ENCODE peak calls at places on chromosomes 7 and 10, in nine cellular contexts. P is hepatocyte; Z is M059J; K is anterior cingulate cortex; H is GM23248; Y is activated CD8-positive, alpha-beta memory T cell treated with anti-CD3 and anti-CD28 coated beads for 24 hours; Q is heart left ventricle; I is endothelial cell; M is effector memory CD8-positive, alpha-beta T cell. J is an unnamed sample.

GRCh38 chr10:93352638-93353383 is 129.3 kb downstream of the MYOF start:
- DNase-seq in P (peak), M (no peak), Y (no peak), I (no peak), Z (peak), K (no peak), H (peak), Q (no peak), J (no peak)

GRCh38 chr10:11012476-11012875 is 5.2 kb upstream of the CELF2 start:
- DNase-seq in K (no peak), I (no peak), P (no peak), M (no peak), H (no peak), Y (no peak), Q (no peak), Z (no peak), J (no peak)

GRCh38 chr10:116158036-116158435 is 115.0 kb downstream of the GFRA1 start:
- DNase-seq in P (no peak), Q (no peak), H (no peak), K (no peak), Z (peak), I (no peak), M (no peak), Y (no peak), J (no peak)

GRCh38 chr10:114577133-114577532 is 80.9 kb downstream of the ABLIM1 start:
- DNase-seq in H (peak), Z (peak), M (no peak), K (no peak), P (no peak), Y (no peak), I (no peak), Q (no peak), J (no peak)

GRCh38 chr10:70540089-70540788 is 61.7 kb downstream of the PALD1 start:
- DNase-seq in Y (peak), M (no peak), Q (peak), Z (no peak), I (peak), K (no peak), P (peak), H (peak), J (no peak)

GRCh38 chr7:18768256-18768655 is 272.7 kb downstream of the HDAC9 start:
- DNase-seq in Y (no peak), P (no peak), M (no peak), K (no peak), Z (peak), H (peak), Q (no peak), I (no peak), J (no peak)

GRCh38 chr10:52424343-52424742 is 110.3 kb downstream of the DKK1 start:
- DNase-seq in P (no peak), H (peak), Z (no peak), Y (no peak), I (no peak), M (no peak), K (no peak), Q (no peak), J (no peak)

GRCh38 chr7:75884401-75884800 is 5.6 kb downstream of the RHBDD2 start:
- DNase-seq in H (no peak), Y (no peak), M (no peak), P (peak), K (no peak), Q (no peak), Z (no peak), I (no peak), J (no peak)

GRCh38 chr10:3014968-3015367 is 52.4 kb upstream of the PFKP start:
- DNase-seq in H (no peak), K (no peak), Q (no peak), Z (no peak), I (no peak), M (no peak), P (no peak), Y (no peak), J (no peak)

GRCh38 chr10:69142983-69143382 is 19.0 kb downstream of the VPS26A start:
- DNase-seq in P (peak), Z (no peak), I (no peak), M (no peak), H (no peak), K (no peak), Q (no peak), Y (no peak), J (no peak)

GRCh38 chr7:96236198-96237039 is 85.5 kb downstream of the SLC25A13 start:
- DNase-seq in Q (no peak), M (no peak), Y (no peak), P (peak), Z (peak), K (no peak), I (no peak), H (peak), J (no peak)

GRCh38 chr10:71256661-71257030 is 44.3 kb downstream of the UNC5B start:
- DNase-seq in Z (no peak), Y (no peak), M (no peak), I (no peak), P (no peak), Q (no peak), K (no peak), H (no peak), J (no peak)

GRCh38 chr7:15829689-15830088 is 143.2 kb upstream of the MEOX2 start:
- DNase-seq in I (no peak), M (no peak), K (no peak), Z (no peak), H (no peak), Q (no peak), P (no peak), Y (no peak), J (no peak)

GRCh38 chr10:35640474-35640873 is 1.6 kb downstream of the FZD8 start:
- DNase-seq in I (peak), P (peak), Q (peak), M (no peak), Z (peak), K (peak), Y (peak), H (peak), J (no peak)

GRCh38 chr7:24778543-24779282 is 21.4 kb upstream of the GSDME start:
- DNase-seq in M (no peak), P (no peak), Z (peak), Y (no peak), K (peak), I (no peak), H (peak), Q (no peak), J (no peak)

GRCh38 chr10:7832060-7832459 is 13.8 kb downstream of the TAF3 start:
- DNase-seq in Y (no peak), H (peak), K (no peak), Q (no peak), Z (no peak), M (no peak), P (no peak), I (no peak), J (no peak)

GRCh38 chr7:74526780-74527179 is 73.1 kb downstream of the GTF2IRD1 start:
- DNase-seq in P (no peak), Y (no peak), H (no peak), I (no peak), Z (no peak), Q (no peak), M (no peak), K (no peak), J (no peak)

GRCh38 chr10:98472171-98472570 is 25.4 kb upstream of the HPS1 start:
- DNase-seq in Z (no peak), I (no peak), Q (no peak), Y (no peak), H (no peak), M (no peak), P (no peak), K (no peak), J (no peak)

GRCh38 chr7:138032186-138032585 is 30.3 kb upstream of the CREB3L2 start:
- DNase-seq in H (no peak), I (no peak), Y (no peak), K (no peak), P (no peak), Z (peak), Q (no peak), M (no peak), J (no peak)

GRCh38 chr7:121610243-121610642 is 214.1 kb upstream of the FAM3C start:
- DNase-seq in H (no peak), Z (no peak), I (no peak), M (no peak), P (no peak), K (no peak), Q (no peak), Y (no peak), J (no peak)

J was measured in esophagus squamous epithelium.